ENCODE peak calls at places on chromosomes 13 and 19, in ten cellular contexts. Z, V, W, O, Y, E, S, T, F and C are unnamed samples.

GRCh38 chr19:18603255-18603957 is 3.2 kb downstream of the CRLF1 start:
- DNase-seq in W (no peak), Y (peak; percentile 38), F (peak; percentile 83), S (no peak), V (peak; percentile 7), T (no peak), E (peak; percentile 26), O (no peak), Z (peak; percentile 71), C (no peak)

GRCh38 chr19:12482505-12482886 is 2.1 kb downstream of the ZNF709 start:
- DNase-seq in Y (no peak), E (no peak), T (no peak), S (no peak), F (no peak), W (no peak), O (no peak), Z (no peak), V (no peak), C (no peak)

GRCh38 chr13:44904982-44905381 is 84.3 kb downstream of the NUFIP1 start:
- DNase-seq in S (no peak), Y (peak; percentile 75), F (peak; percentile 90), O (peak; percentile 97), E (no peak), V (peak; percentile 45), T (peak; percentile 47), W (peak; percentile 81), Z (no peak), C (no peak)

GRCh38 chr13:50566646-50567045 is 276.8 kb downstream of the DLEU7 start:
- DNase-seq in E (no peak), T (no peak), Z (no peak), V (no peak), S (no peak), O (no peak), W (no peak), Y (no peak), F (no peak), C (no peak)

GRCh38 chr19:6473652-6474051 is 7.9 kb downstream of the DENND1C start:
- DNase-seq in S (no peak), W (no peak), O (no peak), Z (no peak), V (no peak), E (no peak), T (no peak), Y (no peak), F (no peak), C (no peak)

GRCh38 chr19:13884726-13885591 is 8.0 kb downstream of the NANOS3 start:
- DNase-seq in E (no peak), Z (no peak), F (no peak), O (no peak), T (peak; percentile 81), S (no peak), Y (no peak), W (no peak), V (peak; percentile 76), C (no peak)

GRCh38 chr19:17579523-17580244 is 24.2 kb downstream of the COLGALT1 start:
- DNase-seq in F (peak; percentile 92), W (no peak), E (peak; percentile 36), S (no peak), Y (peak; percentile 87), O (peak; percentile 23), V (peak; percentile 84), Z (peak; percentile 98), T (peak; percentile 78), C (peak; percentile 67)

GRCh38 chr13:38905861-38906260 is 84.8 kb downstream of the STOML3 start:
- DNase-seq in S (no peak), E (no peak), Z (no peak), W (no peak), Y (no peak), T (no peak), F (no peak), O (no peak), V (no peak), C (no peak)

GRCh38 chr13:32733685-32734084 is 147.4 kb downstream of the PDS5B start:
- DNase-seq in V (no peak), S (no peak), E (no peak), O (no peak), Z (no peak), T (no peak), F (no peak), Y (no peak), W (no peak), C (no peak)

GRCh38 chr19:14432817-14433453 is at the start of gene PKN1:
- DNase-seq in S (peak; percentile 62), F (no peak), Z (peak; percentile 67), Y (peak; percentile 29), V (peak; percentile 44), E (no peak), W (no peak), O (no peak), T (peak; percentile 59), C (no peak)

GRCh38 chr19:49637865-49638350 is 2.0 kb downstream of the RRAS start:
- DNase-seq in Z (peak; percentile 86), W (peak; percentile 93), T (peak; percentile 91), F (peak; percentile 97), V (peak; percentile 88), E (peak; percentile 43), O (peak; percentile 73), Y (peak; percentile 85), S (no peak), C (no peak)

GRCh38 chr13:23007430-23007829 is 173.3 kb upstream of the SGCG start:
- DNase-seq in E (no peak), F (no peak), T (no peak), Y (no peak), V (peak; percentile 3), O (no peak), S (no peak), Z (no peak), W (no peak), C (no peak)

GRCh38 chr19:42427313-42427712 is at the start of gene LIPE:
- DNase-seq in T (no peak), V (no peak), W (no peak), Z (no peak), E (no peak), F (no peak), S (no peak), Y (no peak), O (no peak), C (no peak)

GRCh38 chr13:94433055-94433947 is 46.2 kb downstream of the DCT start:
- DNase-seq in V (peak; percentile 33), Z (peak; percentile 41), E (peak; percentile 30), S (no peak), T (peak; percentile 21), O (no peak), W (no peak), Y (no peak), F (no peak), C (no peak)
- TF ChIP-seq CTCF in V (no peak), Z (no peak), E (no peak), S (no peak), T (no peak), O (no peak), W (no peak), Y (no peak), F (no peak), C (no peak)

DNA sequence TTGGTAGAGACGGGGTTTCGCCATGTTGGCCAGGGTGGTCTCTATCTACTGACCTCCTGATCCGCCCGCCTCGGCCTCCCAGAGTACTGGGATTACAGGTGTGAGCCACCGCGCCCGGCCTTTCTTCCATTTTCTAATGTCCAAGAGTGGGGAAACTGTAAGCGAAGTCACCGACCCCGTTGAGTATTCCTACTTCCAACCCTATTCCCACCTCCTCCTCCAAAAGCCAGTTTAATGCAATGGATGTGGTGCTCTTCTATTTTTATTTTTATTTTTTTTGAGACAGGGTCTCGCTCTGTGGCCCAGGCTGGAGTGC is 449 bp downstream of the RNU6-9 start:
- DNase-seq in E (no peak), Y (no peak), F (no peak), T (no peak), Z (no peak), S (no peak), W (no peak), V (no peak), O (no peak), C (no peak)
- TF ChIP-seq CTCF in E (no peak), Y (no peak), F (no peak), T (no peak), Z (no peak), S (no peak), W (no peak), V (no peak), O (no peak), C (no peak)

DNA sequence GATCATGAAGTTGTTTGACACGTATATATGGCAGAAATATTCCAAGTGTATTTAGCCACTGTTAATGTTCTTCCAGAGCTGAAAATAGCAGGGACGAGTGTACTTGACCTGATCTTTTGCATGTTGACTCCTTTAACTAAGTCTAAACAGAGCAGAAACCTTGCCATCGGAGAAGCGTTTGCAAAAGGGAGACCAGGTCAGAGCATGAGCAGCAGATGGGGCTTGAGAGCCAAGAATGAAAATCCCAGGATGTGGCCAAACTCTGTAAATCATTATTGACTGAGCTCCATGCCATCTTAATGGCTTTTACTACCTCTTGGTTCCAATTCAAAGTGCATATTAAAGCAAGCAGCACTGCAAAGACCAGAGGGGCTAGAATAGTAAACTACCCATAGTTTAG is 55.5 kb downstream of the FAM216B start:
- DNase-seq in Z (no peak), F (no peak), Y (peak; percentile 9), O (peak; percentile 61), E (no peak), T (peak; percentile 12), V (peak; percentile 33), S (no peak), W (no peak), C (no peak)
- TF ChIP-seq CTCF in Z (peak; percentile 50), F (no peak), Y (no peak), O (peak; percentile 66), E (no peak), T (no peak), V (no peak), S (no peak), W (no peak), C (no peak)

GRCh38 chr13:21849323-21849722 is 178.4 kb downstream of the FGF9 start:
- DNase-seq in Z (peak; percentile 45), T (no peak), W (no peak), E (peak; percentile 4), F (no peak), Y (peak; percentile 25), O (no peak), V (peak; percentile 43), S (no peak), C (no peak)
- TF ChIP-seq CTCF in Z (peak; percentile 69), T (peak; percentile 58), W (peak; percentile 59), E (peak; percentile 29), F (no peak), Y (no peak), O (peak; percentile 39), V (no peak), S (no peak), C (peak; percentile 34)

DNA sequence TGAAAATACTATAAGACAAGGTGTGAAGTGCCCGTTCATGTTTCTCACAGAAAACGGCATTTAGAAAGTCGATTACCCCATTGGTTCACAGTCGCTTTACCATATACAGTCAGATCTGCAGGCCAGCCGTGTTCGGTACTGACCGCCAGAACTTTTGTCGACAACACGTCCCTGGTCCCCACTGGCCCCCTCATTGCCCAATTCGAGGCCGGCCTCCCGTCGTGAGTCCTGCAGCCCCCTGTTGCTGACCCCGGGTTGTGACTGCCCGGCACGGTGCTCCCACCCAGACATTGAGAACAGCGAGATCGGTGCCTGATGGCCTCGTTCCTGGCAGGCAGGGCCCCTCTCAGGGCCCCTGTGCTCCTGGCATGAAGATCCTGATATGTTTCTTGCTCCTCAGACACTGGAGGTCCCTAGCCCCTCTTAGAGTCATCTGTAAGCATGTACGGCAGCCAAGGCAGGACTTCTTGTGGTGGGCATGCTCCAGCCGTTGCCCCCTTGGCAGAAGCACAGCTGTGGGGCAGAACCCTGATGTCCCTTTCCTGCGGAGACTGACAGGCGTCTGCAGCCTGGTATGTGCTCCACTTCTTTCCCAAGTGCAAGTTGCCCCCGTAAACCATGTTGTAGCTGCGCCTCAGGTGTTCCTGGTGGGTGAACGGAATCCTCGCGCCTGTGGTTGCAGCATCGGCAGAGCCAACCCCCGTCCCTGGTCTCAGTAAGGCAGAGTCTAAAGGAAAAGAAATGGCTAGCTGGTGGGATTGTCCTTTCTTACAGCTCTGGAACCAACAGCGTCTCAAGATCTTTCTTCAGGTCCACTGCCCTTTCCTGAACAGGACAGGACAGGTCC is 123.2 kb upstream of the SPACA7 start:
- DNase-seq in W (no peak), F (peak; percentile 81), T (no peak), Y (no peak), Z (no peak), V (no peak), E (no peak), S (no peak), O (no peak), C (no peak)
- TF ChIP-seq CTCF in W (no peak), F (no peak), T (no peak), Y (no peak), Z (no peak), V (no peak), E (no peak), S (no peak), O (no peak), C (no peak)